ENCODE peak calls at places on chromosomes 12 and 14, in five cellular contexts. W, J, M, H and Z are unnamed samples.

GRCh38 chr12:62581288-62582064 is 114.8 kb downstream of the MON2 start:
- DNase-seq in J (no peak), M (peak), H (peak), W (no peak), Z (peak)

GRCh38 chr14:30005114-30005698 is 77.6 kb upstream of the PRKD1 start:
- DNase-seq in M (peak), J (no peak), H (no peak), W (peak), Z (peak)

GRCh38 chr12:121334513-121335343 is 17.5 kb downstream of the ANAPC5 start:
- DNase-seq in J (no peak), M (peak), W (peak), H (no peak), Z (peak)

GRCh38 chr14:66708262-66708661 is 200.3 kb downstream of the GPHN start:
- DNase-seq in M (no peak), W (no peak), H (no peak), J (no peak), Z (no peak)

GRCh38 chr14:51024377-51024776 is 70.5 kb downstream of the TRIM9 start:
- DNase-seq in H (no peak), W (no peak), J (no peak), M (no peak), Z (no peak)

GRCh38 chr12:50887191-50887590 is 44.5 kb downstream of the TMPRSS12 start:
- DNase-seq in H (no peak), W (no peak), M (peak), J (no peak), Z (peak)

GRCh38 chr14:100049220-100049619 is 16.0 kb upstream of the EVL start:
- DNase-seq in J (no peak), H (no peak), W (no peak), M (peak), Z (peak)

GRCh38 chr14:67191768-67192290 is 2.6 kb downstream of the GARIN2 start:
- DNase-seq in W (no peak), J (no peak), M (no peak), H (no peak), Z (no peak)

GRCh38 chr12:26857465-26858176 is 24.6 kb upstream of the ITPR2 start:
- DNase-seq in W (no peak), J (no peak), H (no peak), M (no peak), Z (no peak)

GRCh38 chr14:94424371-94424770 is 28.2 kb downstream of the SERPINA11 start:
- DNase-seq in M (no peak), J (no peak), W (peak), H (no peak), Z (no peak)

GRCh38 chr12:130655881-130656280 is 60.2 kb downstream of the RIMBP2 start:
- DNase-seq in H (no peak), M (no peak), W (no peak), J (no peak), Z (no peak)

GRCh38 chr12:79674629-79675028 is 16.1 kb downstream of the PAWR start:
- DNase-seq in M (peak), H (no peak), W (no peak), J (no peak), Z (peak)

GRCh38 chr14:55122441-55122986 is 6.5 kb upstream of the LGALS3 start:
- DNase-seq in W (peak), M (peak), J (peak), H (peak), Z (peak)

GRCh38 chr12:45034861-45035265 is 16.0 kb downstream of the DBX2 start:
- DNase-seq in H (no peak), J (no peak), M (no peak), W (no peak), Z (peak)

GRCh38 chr12:110936367-110937103 is 16.2 kb upstream of the MYL2 start:
- DNase-seq in H (no peak), W (no peak), J (no peak), M (no peak), Z (no peak)

GRCh38 chr12:111101003-111101402 is 180.6 kb upstream of the MYL2 start:
- DNase-seq in J (no peak), M (no peak), H (no peak), W (no peak), Z (no peak)

GRCh38 chr12:111643428-111643826 is 42.3 kb downstream of the BRAP start:
- DNase-seq in J (peak), W (peak), H (no peak), M (peak), Z (peak)

GRCh38 chr12:39145175-39145999 is 240.0 kb upstream of the CPNE8 start:
- DNase-seq in W (peak), H (peak), J (peak), M (no peak), Z (no peak)

GRCh38 chr12:132658149-132658905 is 28.8 kb downstream of the POLE start:
- DNase-seq in W (no peak), H (no peak), J (no peak), M (no peak), Z (no peak)

GRCh38 chr12:851913-852312 is 97.6 kb downstream of the RAD52 start:
- DNase-seq in H (no peak), J (no peak), M (peak), W (no peak), Z (peak)

GRCh38 chr12:41190360-41190759 is 2.2 kb downstream of the PDZRN4 start:
- DNase-seq in M (no peak), H (no peak), W (peak), J (no peak), Z (peak)
- TF ChIP-seq CTCF in M (peak), H (peak), W (peak), J (peak), Z (peak)

GRCh38 chr12:13038491-13039161 is 5.6 kb upstream of the FAM234B start:
- DNase-seq in J (no peak), H (no peak), M (peak), W (no peak), Z (peak)

GRCh38 chr12:13039557-13039956 is 4.6 kb upstream of the FAM234B start:
- DNase-seq in J (no peak), M (no peak), W (no peak), H (no peak), Z (no peak)

GRCh38 chr12:13042666-13043230 is 1.4 kb upstream of the FAM234B start:
- DNase-seq in J (no peak), M (no peak), W (no peak), H (no peak), Z (no peak)

GRCh38 chr12:13044002-13044858 is at the start of gene FAM234B:
- DNase-seq in M (peak), H (peak), J (peak), W (peak), Z (peak)

DNA sequence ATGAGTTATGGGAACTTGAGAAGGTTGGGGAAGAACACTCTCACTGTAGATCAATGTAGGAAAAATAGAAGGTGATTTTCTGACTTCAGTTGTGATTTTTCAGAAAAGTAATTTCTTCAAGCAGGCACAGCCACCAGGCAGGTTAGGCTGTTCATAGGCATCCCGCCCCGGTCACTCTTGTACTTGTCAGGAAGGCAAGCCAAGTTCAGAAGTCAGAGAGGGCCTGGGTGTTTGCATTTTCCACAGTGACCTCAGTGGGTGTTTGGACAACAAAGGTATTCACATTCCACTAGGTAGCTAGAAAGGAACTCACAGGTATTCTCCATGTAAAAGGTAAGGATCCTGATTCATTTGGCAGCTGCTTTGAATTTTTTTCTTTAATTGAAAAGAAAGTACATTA is 3.0 kb upstream of the FAM234B start:
- DNase-seq in H (no peak), M (no peak), J (no peak), W (no peak), Z (no peak)
- H3K4me3 ChIP-seq in H (no peak), M (no peak), J (no peak), W (no peak), Z (no peak)

GRCh38 chr14:52759145-52759544 is 29.2 kb downstream of the STYX start:
- DNase-seq in H (no peak), M (no peak), J (no peak), W (no peak), Z (no peak)
- TF ChIP-seq CTCF in H (no peak), M (no peak), J (no peak), W (no peak), Z (no peak)

GRCh38 chr12:2651061-2651965 is 143.5 kb upstream of the FKBP4 start:
- DNase-seq in M (no peak), W (peak), J (no peak), H (no peak), Z (no peak)

GRCh38 chr12:2652011-2652400 is 142.8 kb upstream of the FKBP4 start:
- DNase-seq in J (no peak), H (no peak), W (no peak), M (no peak), Z (no peak)

GRCh38 chr12:2653461-2653965 is 141.3 kb upstream of the FKBP4 start:
- DNase-seq in W (no peak), J (no peak), M (no peak), H (no peak), Z (no peak)

GRCh38 chr12:2654311-2654710 is 140.5 kb upstream of the FKBP4 start:
- DNase-seq in M (no peak), W (no peak), H (no peak), J (no peak), Z (no peak)

GRCh38 chr12:2652401-2653081 is 142.2 kb upstream of the FKBP4 start:
- DNase-seq in W (no peak), H (no peak), M (no peak), J (no peak), Z (no peak)
- H3K4me3 ChIP-seq in W (no peak), H (no peak), M (no peak), J (no peak), Z (no peak)

DNA sequence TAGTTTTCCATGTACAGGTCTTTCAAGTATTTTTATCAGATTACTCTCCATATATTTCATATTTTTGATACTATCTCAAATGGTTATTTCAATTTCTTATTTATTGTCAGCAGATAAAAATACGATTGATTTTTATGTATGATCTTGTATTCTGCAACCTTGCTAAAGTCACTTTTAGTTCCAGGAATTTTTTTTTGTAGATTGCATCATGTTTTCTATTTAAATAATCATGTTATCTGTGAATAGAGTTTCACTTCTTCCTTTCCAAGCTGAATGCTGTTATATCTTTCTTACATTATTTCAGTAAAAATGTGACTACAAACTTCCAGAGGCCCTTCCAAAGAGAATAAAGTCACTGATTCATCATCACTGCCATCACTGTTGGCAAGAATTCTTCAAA is 104.8 kb upstream of the RAP1B start:
- DNase-seq in W (no peak), M (no peak), J (no peak), H (no peak), Z (no peak)
- TF ChIP-seq CTCF in W (no peak), M (no peak), J (no peak), H (no peak), Z (no peak)

DNA sequence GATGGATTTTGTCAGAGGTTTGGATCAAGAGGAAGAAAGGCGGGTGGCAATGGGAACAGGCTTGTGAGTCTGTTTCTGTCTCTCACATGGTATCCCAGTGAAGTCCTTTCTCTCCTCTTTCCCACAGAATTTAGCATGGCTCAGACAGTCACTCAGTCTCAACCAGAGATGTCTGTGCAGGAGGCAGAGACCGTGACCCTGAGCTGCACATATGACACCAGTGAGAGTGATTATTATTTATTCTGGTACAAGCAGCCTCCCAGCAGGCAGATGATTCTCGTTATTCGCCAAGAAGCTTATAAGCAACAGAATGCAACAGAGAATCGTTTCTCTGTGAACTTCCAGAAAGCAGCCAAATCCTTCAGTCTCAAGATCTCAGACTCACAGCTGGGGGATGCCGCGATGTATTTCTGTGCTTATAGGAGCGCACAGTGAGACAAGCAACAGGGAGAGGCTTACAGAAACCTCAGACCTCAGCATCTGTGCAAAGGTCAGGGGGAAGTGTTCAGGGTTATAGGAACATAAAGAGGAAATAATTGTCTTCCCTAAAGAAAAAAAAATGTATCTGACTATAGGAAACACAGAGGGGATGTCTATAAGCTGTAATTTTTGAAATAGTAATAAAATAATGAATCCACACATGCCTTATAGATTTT is 307.6 kb downstream of the DAD1 start:
- DNase-seq in J (no peak), H (no peak), M (no peak), W (no peak), Z (no peak)
- H3K4me3 ChIP-seq in J (no peak), H (no peak), M (no peak), W (no peak), Z (no peak)

DNA sequence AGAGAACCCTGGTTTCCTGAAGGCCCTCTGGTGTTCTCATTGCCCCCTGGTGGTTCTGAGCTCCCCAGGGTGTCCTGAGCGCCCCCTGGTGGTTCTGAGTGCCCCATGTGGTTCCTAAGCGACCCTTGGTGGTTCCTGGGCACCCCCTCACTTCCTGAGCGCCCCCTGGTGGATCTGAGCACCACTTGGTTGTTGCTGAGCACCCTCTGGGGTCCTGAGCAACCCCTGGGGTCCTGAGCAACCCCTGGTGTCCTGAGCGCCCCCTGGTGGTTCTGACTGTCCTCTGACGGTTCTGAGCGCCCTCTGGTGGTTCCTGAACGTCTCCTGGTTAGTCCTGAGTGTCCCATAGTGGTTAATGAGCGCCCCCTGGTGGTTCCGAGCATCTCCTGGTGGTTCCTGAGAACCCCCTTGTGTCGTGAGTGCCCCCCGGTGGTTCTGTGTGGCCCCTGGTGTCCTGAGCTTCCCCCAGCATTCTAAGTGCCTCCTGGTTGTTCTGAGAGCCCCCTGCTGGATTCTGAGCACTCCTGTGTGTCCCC is 568.3 kb downstream of the TMEM121 start:
- DNase-seq in J (peak), M (no peak), W (no peak), H (no peak), Z (no peak)
- TF ChIP-seq CTCF in J (peak), M (no peak), W (peak), H (no peak), Z (no peak)